ENCODE peak calls at places on chromosomes 5 and 9, in six cellular contexts. One of them, this sample, is unnamed.

GRCh38 chr5:167889276-167889675 is 402.2 kb upstream of the WWC1 start:
- DNase-seq in thoracic aorta: no peak
- DNase-seq in colonic mucosa: no peak
- DNase-seq in CD8-positive, alpha-beta memory T cell: no peak
- DNase-seq in mucosa of descending colon: no peak
- DNase-seq in body of pancreas: no peak
- DNase-seq in this sample: no peak

GRCh38 chr5:165624547-165624946 is 2119.1 kb downstream of the MAT2B start:
- DNase-seq in body of pancreas: no peak
- DNase-seq in thoracic aorta: no peak
- DNase-seq in mucosa of descending colon: no peak
- DNase-seq in colonic mucosa: no peak
- DNase-seq in CD8-positive, alpha-beta memory T cell: no peak
- DNase-seq in this sample: no peak

GRCh38 chr5:112179290-112179689 is 239.8 kb downstream of the EPB41L4A start:
- DNase-seq in CD8-positive, alpha-beta memory T cell: no peak
- DNase-seq in colonic mucosa: no peak
- DNase-seq in body of pancreas: no peak
- DNase-seq in thoracic aorta: no peak
- DNase-seq in mucosa of descending colon: no peak
- DNase-seq in this sample: no peak

GRCh38 chr9:89593776-89594427 is 10.9 kb upstream of the GADD45G start:
- DNase-seq in mucosa of descending colon: peak
- DNase-seq in colonic mucosa: peak
- DNase-seq in thoracic aorta: no peak
- DNase-seq in CD8-positive, alpha-beta memory T cell: peak
- DNase-seq in body of pancreas: peak
- DNase-seq in this sample: peak

GRCh38 chr5:167152561-167152960 is 1138.9 kb upstream of the WWC1 start:
- DNase-seq in body of pancreas: no peak
- DNase-seq in thoracic aorta: no peak
- DNase-seq in CD8-positive, alpha-beta memory T cell: no peak
- DNase-seq in mucosa of descending colon: no peak
- DNase-seq in colonic mucosa: no peak
- DNase-seq in this sample: no peak

GRCh38 chr9:136620441-136621018 is 42.2 kb upstream of the EGFL7 start:
- DNase-seq in body of pancreas: no peak
- DNase-seq in thoracic aorta: no peak
- DNase-seq in colonic mucosa: no peak
- DNase-seq in CD8-positive, alpha-beta memory T cell: no peak
- DNase-seq in mucosa of descending colon: no peak
- DNase-seq in this sample: no peak

GRCh38 chr5:76413746-76414145 is 10.7 kb downstream of the IQGAP2 start:
- DNase-seq in mucosa of descending colon: no peak
- DNase-seq in thoracic aorta: no peak
- DNase-seq in colonic mucosa: no peak
- DNase-seq in body of pancreas: no peak
- DNase-seq in CD8-positive, alpha-beta memory T cell: no peak
- DNase-seq in this sample: no peak

GRCh38 chr5:69491838-69492390 is 676 bp upstream of the OCLN start:
- DNase-seq in thoracic aorta: no peak
- DNase-seq in CD8-positive, alpha-beta memory T cell: no peak
- DNase-seq in body of pancreas: no peak
- DNase-seq in colonic mucosa: no peak
- DNase-seq in mucosa of descending colon: no peak
- DNase-seq in this sample: no peak

GRCh38 chr5:594241-594860 is 17.8 kb upstream of the CEP72 start:
- DNase-seq in thoracic aorta: no peak
- DNase-seq in CD8-positive, alpha-beta memory T cell: no peak
- DNase-seq in mucosa of descending colon: no peak
- DNase-seq in colonic mucosa: no peak
- DNase-seq in body of pancreas: no peak
- DNase-seq in this sample: no peak

GRCh38 chr9:70921126-70921525 is 200.3 kb downstream of the TRPM3 start:
- DNase-seq in body of pancreas: no peak
- DNase-seq in thoracic aorta: no peak
- DNase-seq in colonic mucosa: no peak
- DNase-seq in mucosa of descending colon: no peak
- DNase-seq in CD8-positive, alpha-beta memory T cell: no peak
- DNase-seq in this sample: no peak

GRCh38 chr9:132631280-132631679 is 38.5 kb downstream of the DDX31 start:
- DNase-seq in thoracic aorta: no peak
- DNase-seq in body of pancreas: no peak
- DNase-seq in mucosa of descending colon: no peak
- DNase-seq in colonic mucosa: no peak
- DNase-seq in CD8-positive, alpha-beta memory T cell: no peak
- DNase-seq in this sample: no peak

GRCh38 chr5:150626853-150627276 is 13.6 kb upstream of the SYNPO start:
- DNase-seq in thoracic aorta: no peak
- DNase-seq in mucosa of descending colon: peak
- DNase-seq in CD8-positive, alpha-beta memory T cell: no peak
- DNase-seq in body of pancreas: peak
- DNase-seq in colonic mucosa: no peak
- DNase-seq in this sample: peak

GRCh38 chr5:3365501-3366215 is 230.0 kb upstream of the IRX1 start:
- DNase-seq in colonic mucosa: no peak
- DNase-seq in CD8-positive, alpha-beta memory T cell: no peak
- DNase-seq in mucosa of descending colon: no peak
- DNase-seq in thoracic aorta: no peak
- DNase-seq in body of pancreas: no peak
- DNase-seq in this sample: no peak

GRCh38 chr9:89234186-89234585 is 55.6 kb upstream of the SHC3 start:
- DNase-seq in mucosa of descending colon: no peak
- DNase-seq in CD8-positive, alpha-beta memory T cell: no peak
- DNase-seq in colonic mucosa: no peak
- DNase-seq in thoracic aorta: no peak
- DNase-seq in body of pancreas: no peak
- DNase-seq in this sample: no peak

GRCh38 chr5:122835681-122836080 is 9.7 kb upstream of the SNX24 start:
- DNase-seq in body of pancreas: no peak
- DNase-seq in thoracic aorta: no peak
- DNase-seq in CD8-positive, alpha-beta memory T cell: no peak
- DNase-seq in colonic mucosa: no peak
- DNase-seq in mucosa of descending colon: no peak
- DNase-seq in this sample: no peak

GRCh38 chr9:93599571-93600403 is 23.4 kb downstream of the PHF2 start:
- DNase-seq in thoracic aorta: no peak
- DNase-seq in colonic mucosa: no peak
- DNase-seq in mucosa of descending colon: peak
- DNase-seq in body of pancreas: no peak
- DNase-seq in CD8-positive, alpha-beta memory T cell: no peak
- DNase-seq in this sample: no peak

GRCh38 chr9:8262625-8263622 is 463.3 kb upstream of the DMAC1 start:
- DNase-seq in thoracic aorta: no peak
- DNase-seq in body of pancreas: no peak
- DNase-seq in colonic mucosa: no peak
- DNase-seq in mucosa of descending colon: no peak
- DNase-seq in CD8-positive, alpha-beta memory T cell: no peak
- DNase-seq in this sample: no peak

GRCh38 chr9:32251539-32251938 is 132.9 kb upstream of the ACO1 start:
- DNase-seq in colonic mucosa: peak
- DNase-seq in mucosa of descending colon: no peak
- DNase-seq in body of pancreas: peak
- DNase-seq in thoracic aorta: no peak
- DNase-seq in CD8-positive, alpha-beta memory T cell: peak
- DNase-seq in this sample: no peak

GRCh38 chr5:116947691-116948528 is 373.3 kb upstream of the SEMA6A start:
- DNase-seq in colonic mucosa: peak
- DNase-seq in mucosa of descending colon: peak
- DNase-seq in body of pancreas: peak
- DNase-seq in CD8-positive, alpha-beta memory T cell: peak
- DNase-seq in thoracic aorta: no peak
- DNase-seq in this sample: peak

GRCh38 chr5:172558076-172558990 is 82.7 kb upstream of the NEURL1B start:
- DNase-seq in thoracic aorta: no peak
- DNase-seq in CD8-positive, alpha-beta memory T cell: no peak
- DNase-seq in mucosa of descending colon: no peak
- DNase-seq in body of pancreas: no peak
- DNase-seq in colonic mucosa: no peak
- DNase-seq in this sample: no peak

GRCh38 chr5:172561151-172561550 is 79.9 kb upstream of the NEURL1B start:
- DNase-seq in body of pancreas: no peak
- DNase-seq in colonic mucosa: no peak
- DNase-seq in mucosa of descending colon: no peak
- DNase-seq in CD8-positive, alpha-beta memory T cell: no peak
- DNase-seq in thoracic aorta: no peak
- DNase-seq in this sample: no peak

GRCh38 chr5:172556262-172556661 is 84.8 kb upstream of the NEURL1B start:
- DNase-seq in body of pancreas: no peak
- DNase-seq in colonic mucosa: no peak
- DNase-seq in thoracic aorta: no peak
- DNase-seq in CD8-positive, alpha-beta memory T cell: no peak
- DNase-seq in mucosa of descending colon: no peak
- DNase-seq in this sample: no peak

GRCh38 chr5:172556971-172557461 is 84.0 kb upstream of the NEURL1B start:
- DNase-seq in thoracic aorta: no peak
- DNase-seq in body of pancreas: peak
- DNase-seq in mucosa of descending colon: no peak
- DNase-seq in CD8-positive, alpha-beta memory T cell: no peak
- DNase-seq in colonic mucosa: peak
- DNase-seq in this sample: no peak

GRCh38 chr5:172559004-172559932 is 81.8 kb upstream of the NEURL1B start:
- DNase-seq in CD8-positive, alpha-beta memory T cell: no peak
- DNase-seq in colonic mucosa: peak
- DNase-seq in body of pancreas: peak
- DNase-seq in thoracic aorta: peak
- DNase-seq in mucosa of descending colon: peak
- DNase-seq in this sample: peak
- H3K4me3 ChIP-seq in CD8-positive, alpha-beta memory T cell: no peak
- H3K4me3 ChIP-seq in colonic mucosa: no peak
- H3K4me3 ChIP-seq in body of pancreas: no peak
- H3K4me3 ChIP-seq in thoracic aorta: peak
- H3K4me3 ChIP-seq in mucosa of descending colon: no peak
- H3K4me3 ChIP-seq in this sample: peak

DNA sequence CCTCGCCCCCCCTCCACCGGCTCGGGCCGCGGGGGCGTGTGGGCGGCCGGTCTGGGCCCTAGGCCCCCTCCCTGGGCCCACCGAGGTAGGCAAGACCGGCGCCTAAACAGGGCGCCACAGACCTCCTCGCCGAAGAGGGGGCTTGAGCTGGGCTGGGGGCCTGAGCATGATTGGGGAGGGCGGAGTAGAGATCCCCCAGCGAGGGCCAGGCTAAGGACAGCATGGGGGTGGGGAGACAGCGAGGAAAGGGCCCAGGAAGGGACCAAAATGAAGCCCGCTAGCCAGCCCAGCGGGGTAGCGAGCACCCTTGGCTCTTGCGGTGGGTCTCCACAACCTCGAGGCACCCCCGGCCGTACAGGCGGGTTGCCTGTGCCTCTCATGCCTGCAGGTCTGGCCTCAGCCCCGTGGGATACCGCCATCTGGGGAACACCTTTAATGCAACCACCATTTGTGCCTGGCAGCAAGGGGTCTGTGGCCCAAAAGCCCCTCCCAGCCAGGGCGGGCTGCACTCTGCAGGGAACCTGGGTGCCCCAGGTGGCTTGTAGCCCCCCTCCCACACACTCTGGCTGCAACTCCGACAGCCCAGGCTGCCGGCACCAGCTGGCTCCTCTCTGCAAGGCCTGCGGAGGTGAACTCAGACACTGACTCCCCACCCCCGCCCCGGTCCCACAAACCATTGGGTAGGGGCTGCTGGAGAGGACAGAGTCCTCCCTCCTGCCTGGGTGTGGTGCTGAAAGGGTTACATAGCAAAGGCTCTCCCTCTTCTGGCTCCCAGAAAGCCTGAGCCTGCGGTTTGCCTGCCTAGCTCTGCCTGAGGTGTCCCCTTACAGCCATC is 109.2 kb downstream of the PSD2 start:
- DNase-seq in CD8-positive, alpha-beta memory T cell: no peak
- DNase-seq in body of pancreas: peak
- DNase-seq in thoracic aorta: no peak
- DNase-seq in colonic mucosa: no peak
- DNase-seq in mucosa of descending colon: no peak
- DNase-seq in this sample: no peak
- H3K4me3 ChIP-seq in CD8-positive, alpha-beta memory T cell: no peak
- H3K4me3 ChIP-seq in body of pancreas: peak
- H3K4me3 ChIP-seq in thoracic aorta: peak
- H3K4me3 ChIP-seq in colonic mucosa: peak
- H3K4me3 ChIP-seq in mucosa of descending colon: no peak
- H3K4me3 ChIP-seq in this sample: peak

DNA sequence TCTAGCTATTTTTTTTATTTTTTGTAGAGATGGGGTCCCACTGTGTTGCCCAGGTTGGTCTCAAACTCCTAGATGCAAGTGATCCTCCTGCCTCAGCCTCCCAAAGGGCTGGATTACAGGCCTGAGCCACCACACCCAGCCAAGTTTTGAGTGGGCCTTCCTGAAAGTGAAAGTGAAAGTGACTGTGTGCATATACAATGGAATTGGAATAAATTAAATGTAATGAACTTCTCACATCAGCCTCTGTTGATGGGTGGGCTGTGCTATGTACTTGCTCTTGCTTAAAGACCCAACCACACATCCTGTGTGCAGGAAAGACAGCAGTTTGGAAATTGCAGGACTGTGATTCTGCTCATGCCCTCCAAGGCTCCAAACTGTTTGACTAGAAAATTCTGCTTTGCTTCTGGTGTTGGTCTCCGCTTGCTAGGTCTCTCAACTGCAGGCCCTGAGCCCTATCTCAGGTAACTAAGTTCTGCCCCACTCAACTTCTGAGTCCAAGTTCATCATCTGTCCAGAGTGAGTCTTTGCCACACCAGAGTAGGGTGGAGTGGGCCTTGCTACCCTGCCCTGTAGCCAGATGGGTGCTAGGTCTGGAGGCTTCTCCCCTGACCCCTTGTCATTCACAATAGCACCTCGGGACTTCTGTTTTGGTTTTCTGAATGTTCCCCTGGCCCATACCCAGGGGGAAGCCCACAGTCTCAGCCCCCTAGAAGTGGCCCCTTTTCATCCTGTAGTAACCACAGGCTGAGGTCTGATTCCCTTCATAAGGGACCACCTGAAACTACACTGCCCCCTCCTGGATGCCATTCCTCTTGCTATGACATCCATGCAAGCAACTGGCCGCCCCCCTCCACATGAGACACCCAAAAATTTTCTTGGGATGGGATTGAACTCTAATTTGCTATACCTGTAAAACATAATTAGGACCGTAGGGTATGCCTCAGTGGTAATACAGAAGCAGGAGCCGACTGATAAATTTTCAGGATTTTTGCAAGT is 36.5 kb upstream of the RAD23B start:
- DNase-seq in colonic mucosa: no peak
- DNase-seq in mucosa of descending colon: no peak
- DNase-seq in thoracic aorta: no peak
- DNase-seq in CD8-positive, alpha-beta memory T cell: no peak
- DNase-seq in body of pancreas: no peak
- DNase-seq in this sample: no peak
- H3K4me3 ChIP-seq in colonic mucosa: no peak
- H3K4me3 ChIP-seq in mucosa of descending colon: no peak
- H3K4me3 ChIP-seq in thoracic aorta: no peak
- H3K4me3 ChIP-seq in CD8-positive, alpha-beta memory T cell: no peak
- H3K4me3 ChIP-seq in body of pancreas: no peak
- H3K4me3 ChIP-seq in this sample: no peak

DNA sequence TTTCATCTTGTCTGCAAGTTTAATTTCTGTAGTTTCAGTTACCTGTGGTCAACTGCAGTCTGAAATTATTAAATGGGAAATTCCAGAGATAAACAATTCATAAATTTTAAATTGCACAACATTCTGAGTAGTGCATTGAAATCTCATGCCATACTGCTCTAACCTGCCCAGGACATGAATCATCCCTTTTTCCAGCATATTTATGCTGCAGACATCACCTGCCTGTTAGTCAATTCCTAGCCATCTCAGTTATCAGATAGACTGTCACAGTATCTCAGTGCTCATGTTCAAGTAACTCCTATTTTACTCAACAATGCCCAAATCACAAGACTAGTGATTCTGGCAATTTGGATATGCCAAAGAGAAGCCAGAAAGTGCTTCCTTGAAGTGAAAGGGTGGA is 223.0 kb upstream of the GRIA1 start:
- DNase-seq in CD8-positive, alpha-beta memory T cell: no peak
- DNase-seq in mucosa of descending colon: no peak
- DNase-seq in thoracic aorta: no peak
- DNase-seq in colonic mucosa: no peak
- DNase-seq in body of pancreas: no peak
- DNase-seq in this sample: no peak
- H3K4me3 ChIP-seq in CD8-positive, alpha-beta memory T cell: no peak
- H3K4me3 ChIP-seq in mucosa of descending colon: no peak
- H3K4me3 ChIP-seq in thoracic aorta: no peak
- H3K4me3 ChIP-seq in colonic mucosa: no peak
- H3K4me3 ChIP-seq in body of pancreas: no peak
- H3K4me3 ChIP-seq in this sample: no peak

This sample was measured in breast epithelium.